ENCODE peak calls at places on chromosomes 12 and 14, in seven cellular contexts. Q is ELF-1; U is fibroblast of lung; A is choroid plexus epithelial cell; G is effector memory CD8-positive, alpha-beta T cell; T is A549; V is CD8-positive, alpha-beta T cell. P is an unnamed sample.

GRCh38 chr14:93011650-93012317 is 88.8 kb downstream of the CHGA start:
- DNase-seq in Q (no peak), U (no peak), A (no peak), G (no peak), T (no peak), V (no peak), P (no peak)

GRCh38 chr12:124332068-124332672 is 37.3 kb downstream of the RFLNA start:
- DNase-seq in Q (no peak), U (no peak), A (no peak), G (no peak), T (peak; percentile 56), V (no peak), P (no peak)

GRCh38 chr14:72033331-72033730 is 101.1 kb downstream of the RGS6 start:
- DNase-seq in Q (no peak), U (no peak), A (no peak), G (no peak), T (no peak), V (no peak), P (no peak)

GRCh38 chr12:93857917-93858513 is 180.8 kb downstream of the CRADD start:
- DNase-seq in Q (no peak), U (no peak), A (peak; percentile 41), G (no peak), T (no peak), V (no peak), P (no peak)

GRCh38 chr14:58298880-58299664 is 717 bp downstream of the ARID4A start:
- DNase-seq in Q (peak; percentile 37), U (no peak), A (no peak), G (peak; percentile 22), T (no peak), V (peak; percentile 37), P (peak; percentile 41)

GRCh38 chr14:31291210-31291609 is 83.6 kb upstream of the HECTD1 start:
- DNase-seq in Q (no peak), U (peak; percentile 26), A (peak; percentile 64), G (no peak), T (no peak), V (no peak), P (peak; percentile 17)

GRCh38 chr12:25459541-25459951 is 93.5 kb downstream of the LMNTD1 start:
- DNase-seq in Q (no peak), U (no peak), A (no peak), G (no peak), T (no peak), V (no peak), P (no peak)

GRCh38 chr12:22100952-22101748 is 55.1 kb downstream of the CMAS start:
- DNase-seq in Q (peak; percentile 77), U (peak; percentile 59), A (peak; percentile 85), G (peak; percentile 46), T (peak; percentile 60), V (peak; percentile 14), P (peak; percentile 0)

GRCh38 chr12:131092911-131093901 is 139.5 kb downstream of the ADGRD1 start:
- DNase-seq in Q (no peak), U (no peak), A (no peak), G (no peak), T (no peak), V (no peak), P (peak; percentile 18)

GRCh38 chr12:132324173-132324572 is 5.2 kb downstream of the GALNT9 start:
- DNase-seq in Q (no peak), U (no peak), A (no peak), G (no peak), T (no peak), V (no peak), P (no peak)

GRCh38 chr14:55136868-55137785 is 8.1 kb downstream of the LGALS3 start:
- DNase-seq in Q (no peak), U (peak; percentile 92), A (peak; percentile 94), G (no peak), T (no peak), V (no peak), P (no peak)

GRCh38 chr14:58118097-58118496 is 33.9 kb downstream of the ARMH4 start:
- DNase-seq in Q (no peak), U (peak; percentile 19), A (no peak), G (no peak), T (no peak), V (no peak), P (no peak)

GRCh38 chr12:114696443-114697245 is 12.7 kb upstream of the TBX3 start:
- DNase-seq in Q (peak; percentile 44), U (no peak), A (no peak), G (no peak), T (no peak), V (no peak), P (no peak)

GRCh38 chr12:119949145-119949544 is 39.9 kb upstream of the BICDL1 start:
- DNase-seq in Q (no peak), U (no peak), A (no peak), G (no peak), T (no peak), V (no peak), P (no peak)

P was measured in KG1.